ENCODE peak calls at places on chromosomes 2 and 18, in eight cellular contexts. B, L, S, V, R, C, I and G are unnamed samples.

GRCh38 chr2:119694994-119695521 is 16.1 kb downstream of the TMEM177 start:
- DNase-seq in B (no peak), L (no peak), S (no peak), V (peak; percentile 81), R (no peak), C (peak; percentile 72), I (no peak), G (no peak)

GRCh38 chr2:178419123-178419522 is 31.9 kb downstream of the PRKRA start:
- DNase-seq in B (peak; percentile 12), L (no peak), S (no peak), V (peak; percentile 29), R (peak; percentile 21), C (peak; percentile 54), I (no peak), G (no peak)

GRCh38 chr2:241225545-241225944 is 37.1 kb downstream of the ANO7 start:
- DNase-seq in B (no peak), L (no peak), S (no peak), V (no peak), R (no peak), C (no peak), I (no peak), G (no peak)

GRCh38 chr2:3277050-3277747 is 100.4 kb downstream of the EIPR1 start:
- DNase-seq in B (no peak), L (peak; percentile 66), S (no peak), V (no peak), R (no peak), C (no peak), I (no peak), G (no peak)

GRCh38 chr2:6421888-6422287 is 443.8 kb downstream of the CMPK2 start:
- DNase-seq in B (no peak), L (no peak), S (no peak), V (no peak), R (no peak), C (no peak), I (no peak), G (no peak)

GRCh38 chr2:128090909-128091690 is at the start of gene UGGT1:
- DNase-seq in B (peak; percentile 96), L (peak; percentile 97), S (peak; percentile 77), V (peak; percentile 98), R (peak; percentile 97), C (peak; percentile 99), I (peak; percentile 95), G (peak; percentile 71)

GRCh38 chr2:241949736-241950412 is 80.3 kb downstream of the RTP5 start:
- DNase-seq in B (no peak), L (peak; percentile 50), S (no peak), V (no peak), R (no peak), C (no peak), I (no peak), G (no peak)

GRCh38 chr2:189082576-189082975 is 97.0 kb downstream of the COL5A2 start:
- DNase-seq in B (no peak), L (no peak), S (no peak), V (peak; percentile 82), R (peak; percentile 62), C (peak; percentile 23), I (peak; percentile 7), G (no peak)

GRCh38 chr2:132439703-132440398 is 23.2 kb downstream of the GPR39 start:
- DNase-seq in B (no peak), L (no peak), S (no peak), V (peak; percentile 80), R (peak; percentile 31), C (no peak), I (no peak), G (no peak)

GRCh38 chr2:898319-898718 is 52.3 kb upstream of the SNTG2 start:
- DNase-seq in B (peak; percentile 32), L (no peak), S (no peak), V (no peak), R (peak; percentile 21), C (no peak), I (no peak), G (no peak)

GRCh38 chr18:54926593-54927297 is 32.5 kb downstream of the CCDC68 start:
- DNase-seq in B (no peak), L (no peak), S (no peak), V (no peak), R (no peak), C (peak; percentile 36), I (no peak), G (no peak)

GRCh38 chr2:182077023-182077422 is 91.4 kb downstream of the PPP1R1C start:
- DNase-seq in B (no peak), L (no peak), S (no peak), V (peak; percentile 10), R (no peak), C (no peak), I (no peak), G (no peak)

GRCh38 chr18:53886066-53886465 is 338.4 kb downstream of the MBD2 start:
- DNase-seq in B (no peak), L (no peak), S (no peak), V (no peak), R (no peak), C (no peak), I (no peak), G (no peak)

GRCh38 chr2:32564417-32565035 is 63.3 kb upstream of the TTC27 start:
- DNase-seq in B (no peak), L (no peak), S (no peak), V (no peak), R (no peak), C (no peak), I (no peak), G (no peak)

GRCh38 chr2:113858764-113859163 is 31.1 kb upstream of the ACTR3 start:
- DNase-seq in B (no peak), L (no peak), S (no peak), V (peak; percentile 86), R (peak; percentile 16), C (peak; percentile 73), I (no peak), G (no peak)

GRCh38 chr2:77512521-77512920 is 9.7 kb downstream of the LRRTM4 start:
- DNase-seq in B (no peak), L (no peak), S (no peak), V (peak; percentile 53), R (no peak), C (no peak), I (no peak), G (no peak)

GRCh38 chr2:44932079-44932478 is 9.4 kb upstream of the SIX3 start:
- DNase-seq in B (peak; percentile 18), L (peak; percentile 53), S (no peak), V (no peak), R (no peak), C (no peak), I (no peak), G (no peak)

GRCh38 chr2:29700560-29700959 is 220.8 kb downstream of the ALK start:
- DNase-seq in B (no peak), L (no peak), S (no peak), V (peak; percentile 48), R (no peak), C (no peak), I (no peak), G (no peak)

GRCh38 chr18:50151876-50152275 is 43.1 kb downstream of the MYO5B start:
- DNase-seq in B (no peak), L (no peak), S (no peak), V (peak; percentile 13), R (no peak), C (peak; percentile 43), I (no peak), G (no peak)

GRCh38 chr18:61201516-61201915 is 131.7 kb upstream of the CDH20 start:
- DNase-seq in B (no peak), L (no peak), S (no peak), V (no peak), R (no peak), C (no peak), I (no peak), G (no peak)

GRCh38 chr2:113240915-113241911 is 37.5 kb downstream of the PAX8 start:
- DNase-seq in B (no peak), L (peak; percentile 96), S (peak; percentile 60), V (peak; percentile 98), R (peak; percentile 90), C (peak; percentile 96), I (no peak), G (no peak)

GRCh38 chr2:12330916-12331315 is 385.8 kb upstream of the TRIB2 start:
- DNase-seq in B (no peak), L (no peak), S (no peak), V (peak; percentile 59), R (no peak), C (peak; percentile 38), I (no peak), G (no peak)

GRCh38 chr18:24270937-24271380 is 126.7 kb downstream of the OSBPL1A start:
- DNase-seq in B (no peak), L (no peak), S (no peak), V (peak; percentile 60), R (peak; percentile 23), C (peak; percentile 38), I (no peak), G (no peak)

DNA sequence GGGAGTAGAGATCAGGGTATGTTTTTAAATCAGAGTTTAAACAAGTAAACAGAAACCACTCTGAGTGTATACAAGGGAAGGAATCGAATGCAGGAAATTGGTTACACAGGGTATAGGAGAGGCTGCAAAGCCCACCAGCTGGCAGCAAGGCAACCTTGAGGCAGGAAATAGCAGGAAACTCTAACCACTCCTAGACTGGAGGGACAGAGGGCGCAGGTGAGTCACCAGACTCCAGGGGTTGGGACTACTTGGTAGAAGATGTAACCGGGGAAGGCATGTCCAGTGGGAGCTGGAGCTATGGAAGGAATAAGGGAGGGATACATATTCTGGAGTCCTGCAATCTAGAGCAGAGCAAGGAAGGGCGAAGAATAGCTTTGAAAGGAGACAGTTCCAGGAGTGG is 152.3 kb downstream of the MEIS1 start:
- DNase-seq in B (no peak), L (no peak), S (no peak), V (no peak), R (peak; percentile 63), C (no peak), I (no peak), G (no peak)
- TF ChIP-seq CTCF in B (no peak), L (no peak), S (no peak), V (no peak), R (peak; percentile 45), C (peak; percentile 2), I (no peak), G (no peak)

GRCh38 chr2:211033765-211034164 is 477.4 kb downstream of the CPS1 start:
- DNase-seq in B (no peak), L (no peak), S (no peak), V (no peak), R (peak; percentile 20), C (peak; percentile 16), I (no peak), G (no peak)
- TF ChIP-seq CTCF in B (no peak), L (no peak), S (peak; percentile 13), V (peak; percentile 50), R (peak; percentile 52), C (peak; percentile 63), I (peak; percentile 17), G (no peak)

DNA sequence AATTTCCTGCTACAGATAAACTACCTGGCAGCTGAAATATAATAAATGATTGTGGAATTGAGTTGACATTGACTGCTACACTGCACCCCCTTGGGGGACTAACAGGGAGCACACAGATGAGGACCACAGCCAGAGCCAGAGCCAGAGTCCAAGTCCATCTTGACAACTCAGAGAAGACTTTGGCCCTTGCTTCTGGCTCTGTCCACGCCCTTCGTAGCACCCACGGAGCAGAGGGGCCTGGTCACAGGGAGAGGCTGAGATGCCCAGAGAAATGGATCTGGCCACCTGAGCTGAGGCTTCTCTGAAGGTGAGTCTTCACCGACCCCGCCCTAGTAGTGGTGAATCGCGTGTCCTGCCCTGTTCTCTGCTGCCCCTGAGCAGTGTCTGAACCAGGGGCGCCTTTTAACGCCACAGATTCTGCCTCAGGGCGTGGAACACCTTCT is 35.8 kb upstream of the MAT2A start:
- DNase-seq in B (no peak), L (no peak), S (no peak), V (no peak), R (peak; percentile 66), C (no peak), I (no peak), G (no peak)
- TF ChIP-seq CTCF in B (no peak), L (no peak), S (no peak), V (no peak), R (peak; percentile 24), C (no peak), I (no peak), G (no peak)

GRCh38 chr2:73036779-73037165 is 34.7 kb downstream of the SFXN5 start:
- DNase-seq in B (no peak), L (no peak), S (no peak), V (no peak), R (no peak), C (no peak), I (no peak), G (no peak)
- TF ChIP-seq CTCF in B (no peak), L (no peak), S (no peak), V (no peak), R (no peak), C (no peak), I (no peak), G (no peak)